ENCODE peak calls at places on chromosomes 13 and 19, in seven cellular contexts. X, C, V, D, Z, I and A are unnamed samples.

GRCh38 chr13:30831515-30831914 is 74.6 kb upstream of the MEDAG start:
- DNase-seq in X (no peak), C (no peak), V (no peak), D (no peak), Z (peak), I (no peak), A (no peak)

GRCh38 chr13:33611016-33611805 is 206.7 kb upstream of the RFC3 start:
- DNase-seq in X (peak), C (peak), V (no peak), D (no peak), Z (peak), I (no peak), A (no peak)

GRCh38 chr19:33373701-33374405 is at the start of gene CEBPG:
- DNase-seq in X (peak), C (peak), V (peak), D (peak), Z (no peak), I (peak), A (peak)

GRCh38 chr19:10074153-10074552 is 12.0 kb upstream of the SHFL start:
- DNase-seq in X (peak), C (no peak), V (no peak), D (peak), Z (peak), I (no peak), A (no peak)

GRCh38 chr13:110116072-110116487 is 190.9 kb downstream of the COL4A1 start:
- DNase-seq in X (peak), C (peak), V (no peak), D (peak), Z (peak), I (peak), A (peak)

GRCh38 chr13:50993908-50994307 is 84.3 kb downstream of the RNASEH2B start:
- DNase-seq in X (no peak), C (peak), V (no peak), D (no peak), Z (no peak), I (no peak), A (no peak)

GRCh38 chr13:102566513-102566912 is 30.3 kb upstream of the TPP2 start:
- DNase-seq in X (no peak), C (no peak), V (no peak), D (no peak), Z (no peak), I (no peak), A (no peak)

GRCh38 chr13:40535345-40535836 is 131.1 kb downstream of the FOXO1 start:
- DNase-seq in X (no peak), C (no peak), V (no peak), D (no peak), Z (no peak), I (no peak), A (no peak)

GRCh38 chr19:35268546-35269424 is at the start of gene USF2:
- DNase-seq in X (peak), C (peak), V (peak), D (peak), Z (peak), I (peak), A (peak)

GRCh38 chr13:37868691-37869505 is 674 bp downstream of the TRPC4 start:
- DNase-seq in X (peak), C (peak), V (peak), D (no peak), Z (no peak), I (peak), A (no peak)

GRCh38 chr13:79749985-79750551 is 269.1 kb downstream of the NDFIP2 start:
- DNase-seq in X (peak), C (no peak), V (peak), D (no peak), Z (no peak), I (peak), A (no peak)

GRCh38 chr13:43572601-43573360 is 214.0 kb downstream of the ENOX1 start:
- DNase-seq in X (no peak), C (no peak), V (peak), D (no peak), Z (no peak), I (no peak), A (no peak)

GRCh38 chr19:2600914-2601870 is 101.3 kb downstream of the GNG7 start:
- DNase-seq in X (no peak), C (no peak), V (no peak), D (no peak), Z (no peak), I (no peak), A (no peak)

GRCh38 chr19:18672606-18673337 is 10.7 kb upstream of the CRTC1 start:
- DNase-seq in X (peak), C (no peak), V (no peak), D (no peak), Z (no peak), I (no peak), A (peak)

GRCh38 chr13:30796833-30797601 is 61.7 kb downstream of the ALOX5AP start:
- DNase-seq in X (no peak), C (no peak), V (no peak), D (no peak), Z (no peak), I (no peak), A (peak)

GRCh38 chr19:58392945-58393724 is 2.3 kb upstream of the RNF225 start:
- DNase-seq in X (no peak), C (no peak), V (no peak), D (no peak), Z (no peak), I (no peak), A (no peak)

GRCh38 chr19:38095411-38096308 is 128.4 kb downstream of the DPF1 start:
- DNase-seq in X (peak), C (peak), V (peak), D (peak), Z (peak), I (peak), A (peak)

GRCh38 chr19:1837625-1838105 is 10.6 kb downstream of the REXO1 start:
- DNase-seq in X (peak), C (peak), V (peak), D (peak), Z (peak), I (peak), A (peak)

DNA sequence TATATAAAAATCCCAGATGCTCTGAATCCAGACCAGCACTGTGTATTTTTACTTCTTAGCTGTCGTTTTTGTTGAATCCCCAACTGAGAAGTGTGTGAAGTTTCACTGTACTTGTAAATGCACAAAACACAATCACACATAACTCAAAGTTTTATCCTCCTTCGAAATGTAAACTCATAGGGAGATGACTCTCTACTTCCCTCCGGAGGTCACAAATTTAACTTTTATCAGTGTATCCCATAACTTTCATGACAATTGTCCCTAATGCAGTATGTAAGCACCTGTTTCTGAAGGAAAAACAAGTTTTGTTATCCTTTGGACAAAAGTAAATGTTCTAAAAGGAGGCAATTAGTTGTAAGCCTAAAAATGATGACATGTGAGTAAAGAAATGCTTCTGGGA is 665.0 kb upstream of the SLITRK6 start:
- DNase-seq in X (peak), C (no peak), V (no peak), D (no peak), Z (no peak), I (no peak), A (no peak)
- TF ChIP-seq CTCF in X (peak), C (peak), V (peak), D (no peak), Z (no peak), I (no peak), A (no peak)

GRCh38 chr19:11171144-11171543 is 15.6 kb upstream of the SPC24 start:
- DNase-seq in X (no peak), C (no peak), V (no peak), D (no peak), Z (no peak), I (no peak), A (no peak)

GRCh38 chr19:11175920-11176319 is 20.3 kb upstream of the SPC24 start:
- DNase-seq in X (no peak), C (no peak), V (no peak), D (no peak), Z (no peak), I (no peak), A (no peak)

GRCh38 chr19:11174336-11174735 is 18.8 kb upstream of the SPC24 start:
- DNase-seq in X (no peak), C (no peak), V (no peak), D (no peak), Z (no peak), I (no peak), A (no peak)

GRCh38 chr19:11172576-11172975 is 17.0 kb upstream of the SPC24 start:
- DNase-seq in X (no peak), C (no peak), V (no peak), D (no peak), Z (no peak), I (no peak), A (no peak)

DNA sequence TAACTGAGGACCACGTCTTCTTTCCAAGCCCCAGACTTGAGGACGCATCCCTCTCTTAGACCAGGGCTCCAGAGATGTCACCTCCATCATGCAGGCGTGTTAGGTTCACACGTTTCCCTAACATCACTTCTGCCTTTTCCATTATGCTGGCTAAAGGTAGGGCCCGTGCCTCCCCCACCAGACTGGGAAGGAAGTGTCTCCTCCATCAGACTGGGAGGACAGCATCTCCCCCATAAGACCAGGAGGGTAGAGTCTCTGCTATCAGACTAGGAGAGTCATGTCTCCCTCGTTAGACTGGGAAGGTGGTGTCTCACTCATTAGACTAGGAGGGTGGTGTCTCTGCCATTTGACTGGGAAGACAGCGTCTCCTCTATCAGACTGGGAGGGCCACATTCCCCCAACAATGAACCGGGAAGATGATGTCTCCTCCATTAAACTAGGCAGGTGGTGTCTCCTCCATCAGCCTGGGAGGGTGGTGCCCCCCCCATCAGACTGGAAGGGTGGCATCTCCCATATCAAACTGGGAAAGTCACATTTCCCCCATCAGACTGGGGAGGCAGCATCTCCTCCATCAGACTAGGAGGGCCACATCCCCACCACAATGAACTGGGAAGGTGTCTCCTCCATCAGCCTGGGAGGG is 18.1 kb upstream of the SPC24 start:
- DNase-seq in X (no peak), C (no peak), V (no peak), D (no peak), Z (no peak), I (no peak), A (no peak)
- TF ChIP-seq CTCF in X (no peak), C (no peak), V (no peak), D (no peak), Z (no peak), I (no peak), A (no peak)

GRCh38 chr19:57389730-57390598 is at the start of gene ZNF548:
- DNase-seq in X (peak), C (peak), V (peak), D (peak), Z (peak), I (peak), A (peak)
- TF ChIP-seq CTCF in X (no peak), C (no peak), V (no peak), D (no peak), Z (peak), I (no peak), A (no peak)

DNA sequence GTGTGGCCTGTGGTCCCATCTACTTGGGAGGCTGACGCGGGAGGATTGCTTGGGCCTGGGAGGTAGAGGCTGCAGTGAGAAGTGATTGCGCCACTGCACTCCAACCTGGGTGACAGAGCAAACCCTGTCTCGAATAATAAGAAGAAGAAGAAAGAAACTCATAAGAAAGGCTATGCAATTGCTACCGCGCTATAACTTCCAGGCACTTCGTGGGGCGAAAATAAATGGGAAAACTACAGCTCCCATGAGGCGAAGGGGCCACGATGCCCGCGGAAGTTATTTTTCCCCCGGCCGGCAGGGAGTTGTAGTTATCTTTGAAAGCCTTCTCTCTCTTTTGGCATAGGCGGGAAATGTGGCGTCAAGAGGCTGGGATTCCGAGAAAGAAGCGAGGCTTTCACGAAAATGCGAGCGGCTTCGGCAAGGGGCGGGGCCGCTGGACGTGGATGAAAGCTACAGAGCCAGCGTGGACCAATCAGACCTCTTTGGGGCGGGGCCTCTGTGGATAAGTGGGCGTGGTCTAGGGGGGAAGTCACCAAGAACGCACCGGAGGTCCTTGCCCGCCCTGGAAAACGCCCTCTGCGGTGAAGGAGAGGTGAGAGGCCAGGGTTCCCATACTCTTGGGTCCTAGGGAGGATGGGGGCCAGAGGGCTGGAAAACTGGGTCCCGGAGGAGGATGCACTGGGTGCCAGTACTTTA is at the start of gene NUCB1:
- DNase-seq in X (peak), C (peak), V (peak), D (peak), Z (peak), I (peak), A (peak)
- TF ChIP-seq CTCF in X (no peak), C (no peak), V (no peak), D (no peak), Z (peak), I (no peak), A (no peak)

GRCh38 chr13:100987993-100988392 is 313.4 kb upstream of the TMTC4 start:
- DNase-seq in X (peak), C (no peak), V (no peak), D (no peak), Z (no peak), I (peak), A (no peak)
- TF ChIP-seq CTCF in X (peak), C (no peak), V (no peak), D (no peak), Z (peak), I (no peak), A (peak)

GRCh38 chr13:105735269-105735668 is 800.2 kb downstream of the EFNB2 start:
- DNase-seq in X (no peak), C (no peak), V (peak), D (no peak), Z (no peak), I (no peak), A (no peak)

GRCh38 chr13:105732946-105733529 is 802.4 kb downstream of the EFNB2 start:
- DNase-seq in X (no peak), C (no peak), V (no peak), D (no peak), Z (no peak), I (no peak), A (no peak)

GRCh38 chr13:105737688-105738087 is 797.8 kb downstream of the EFNB2 start:
- DNase-seq in X (no peak), C (no peak), V (no peak), D (no peak), Z (no peak), I (no peak), A (no peak)
- TF ChIP-seq CTCF in X (no peak), C (no peak), V (no peak), D (no peak), Z (no peak), I (no peak), A (no peak)

DNA sequence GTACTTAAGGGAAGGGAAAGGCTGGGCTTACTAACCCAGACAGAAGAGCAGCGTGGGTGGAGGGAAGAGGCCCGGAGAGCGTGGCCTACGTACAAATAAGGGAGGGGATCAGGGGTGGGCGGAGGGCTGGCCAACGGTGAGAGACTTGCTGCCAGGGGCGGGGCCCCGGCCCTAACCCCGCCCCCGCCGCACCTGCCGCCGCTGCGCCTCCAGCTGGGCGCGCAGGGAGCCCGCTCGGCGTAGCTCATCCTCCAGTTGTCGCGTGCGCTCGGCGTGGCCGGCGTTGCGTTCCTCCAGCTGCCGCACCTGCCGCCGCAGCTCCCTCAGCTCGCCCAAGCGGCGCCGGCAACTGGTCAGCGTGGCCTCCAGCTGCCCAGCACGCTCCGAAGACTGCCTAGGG is 5.7 kb downstream of the HOOK2 start:
- DNase-seq in X (peak), C (peak), V (no peak), D (peak), Z (no peak), I (peak), A (peak)
- TF ChIP-seq CTCF in X (no peak), C (no peak), V (no peak), D (no peak), Z (no peak), I (no peak), A (peak)

DNA sequence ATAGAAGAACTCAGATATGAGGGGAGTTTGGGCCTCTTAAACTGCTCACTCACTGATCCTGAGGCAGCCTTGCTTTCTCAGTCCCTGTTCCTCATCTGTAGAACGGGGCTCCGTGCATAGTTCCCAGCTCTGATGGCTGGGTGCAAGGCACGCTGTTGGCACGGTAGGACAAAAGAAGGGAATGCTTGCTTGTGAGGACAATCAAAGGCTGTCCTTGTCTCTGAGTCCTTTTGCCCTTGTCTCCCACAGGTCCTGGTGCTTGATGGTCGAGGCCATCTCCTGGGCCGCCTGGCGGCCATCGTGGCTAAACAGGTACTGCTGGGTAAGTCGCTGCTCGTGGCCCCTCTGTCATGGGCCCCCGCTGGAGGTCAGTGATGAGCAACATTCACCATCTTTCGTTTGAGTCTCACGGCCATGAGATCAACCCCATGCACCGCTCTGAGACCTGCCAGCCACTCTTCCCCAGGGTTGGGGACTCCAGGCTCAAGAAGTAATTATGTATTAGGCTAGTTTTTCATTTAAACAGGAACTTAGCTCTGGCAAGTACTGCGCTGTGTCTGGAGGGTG is 2.3 kb downstream of the RPL13A start:
- DNase-seq in X (no peak), C (no peak), V (no peak), D (no peak), Z (peak), I (no peak), A (no peak)
- TF ChIP-seq CTCF in X (no peak), C (no peak), V (no peak), D (no peak), Z (peak), I (no peak), A (peak)